ENCODE peak calls at places on chromosomes 1 and 21, in six cellular contexts. G is AG09309; K is K562; A is pancreas; Y is endodermal cell; H is CD8-positive, alpha-beta T cell. O is an unnamed sample.

GRCh38 chr1:36248250-36248894 is 24.1 kb downstream of the THRAP3 start:
- DNase-seq in G (peak), K (peak), A (peak), Y (no peak), H (no peak), O (peak)

GRCh38 chr1:197859024-197859423 is 43.4 kb upstream of the C1orf53 start:
- DNase-seq in G (no peak), K (no peak), A (no peak), Y (no peak), H (no peak), O (no peak)

GRCh38 chr1:46790702-46791101 is 8.1 kb upstream of the CYP4B1 start:
- DNase-seq in G (no peak), K (peak), A (no peak), Y (no peak), H (no peak), O (no peak)

GRCh38 chr1:228261706-228262105 is 53.9 kb downstream of the OBSCN start:
- DNase-seq in G (no peak), K (no peak), A (no peak), Y (no peak), H (no peak), O (no peak)

GRCh38 chr1:214187152-214187900 is 93.6 kb upstream of the SMYD2 start:
- DNase-seq in G (no peak), K (no peak), A (no peak), Y (peak), H (no peak), O (no peak)

GRCh38 chr1:40986929-40987328 is 7.4 kb downstream of the CTPS1 start:
- DNase-seq in G (no peak), K (no peak), A (no peak), Y (no peak), H (no peak), O (no peak)

GRCh38 chr1:3679098-3679555 is 26.8 kb downstream of the TP73 start:
- DNase-seq in G (no peak), K (no peak), A (no peak), Y (no peak), H (no peak), O (no peak)

GRCh38 chr1:3590951-3591865 is 20.1 kb downstream of the MEGF6 start:
- DNase-seq in G (no peak), K (no peak), A (no peak), Y (peak), H (no peak), O (no peak)

GRCh38 chr1:59666106-59666505 is 148.6 kb upstream of the HOOK1 start:
- DNase-seq in G (no peak), K (no peak), A (no peak), Y (no peak), H (no peak), O (no peak)

GRCh38 chr1:29392036-29392435 is 155.7 kb downstream of the PTPRU start:
- DNase-seq in G (no peak), K (no peak), A (no peak), Y (no peak), H (no peak), O (no peak)

GRCh38 chr1:220680085-220680687 is 10.0 kb upstream of the C1orf115 start:
- DNase-seq in G (no peak), K (peak), A (no peak), Y (peak), H (no peak), O (peak)

GRCh38 chr1:19926296-19927129 is 3.1 kb upstream of the PLA2G2E start:
- DNase-seq in G (no peak), K (no peak), A (no peak), Y (no peak), H (no peak), O (no peak)

GRCh38 chr1:18480315-18481189 is at the start of gene KLHDC7A:
- DNase-seq in G (no peak), K (no peak), A (peak), Y (peak), H (no peak), O (no peak)

GRCh38 chr1:118143828-118144227 is 41.2 kb downstream of the SPAG17 start:
- DNase-seq in G (no peak), K (no peak), A (no peak), Y (no peak), H (no peak), O (no peak)

GRCh38 chr21:24093032-24093431 is 1514.2 kb downstream of the MRPL39 start:
- DNase-seq in G (no peak), K (no peak), A (no peak), Y (no peak), H (no peak), O (no peak)

GRCh38 chr1:47886141-47886540 is 111.0 kb downstream of the TRABD2B start:
- DNase-seq in G (no peak), K (no peak), A (no peak), Y (no peak), H (no peak), O (no peak)

GRCh38 chr1:229030642-229031390 is 240.1 kb upstream of the RAB4A start:
- DNase-seq in G (no peak), K (no peak), A (peak), Y (peak), H (no peak), O (no peak)

GRCh38 chr1:97577613-97578012 is 343.2 kb downstream of the DPYD start:
- DNase-seq in G (no peak), K (no peak), A (no peak), Y (no peak), H (no peak), O (no peak)

GRCh38 chr1:38487398-38487797 is 372.2 kb downstream of the RRAGC start:
- DNase-seq in G (no peak), K (no peak), A (no peak), Y (no peak), H (no peak), O (no peak)

GRCh38 chr1:38488162-38488898 is 371.2 kb downstream of the RRAGC start:
- DNase-seq in G (no peak), K (no peak), A (no peak), Y (peak), H (no peak), O (no peak)

GRCh38 chr1:38486115-38486514 is 373.5 kb downstream of the RRAGC start:
- DNase-seq in G (no peak), K (no peak), A (no peak), Y (peak), H (no peak), O (no peak)

DNA sequence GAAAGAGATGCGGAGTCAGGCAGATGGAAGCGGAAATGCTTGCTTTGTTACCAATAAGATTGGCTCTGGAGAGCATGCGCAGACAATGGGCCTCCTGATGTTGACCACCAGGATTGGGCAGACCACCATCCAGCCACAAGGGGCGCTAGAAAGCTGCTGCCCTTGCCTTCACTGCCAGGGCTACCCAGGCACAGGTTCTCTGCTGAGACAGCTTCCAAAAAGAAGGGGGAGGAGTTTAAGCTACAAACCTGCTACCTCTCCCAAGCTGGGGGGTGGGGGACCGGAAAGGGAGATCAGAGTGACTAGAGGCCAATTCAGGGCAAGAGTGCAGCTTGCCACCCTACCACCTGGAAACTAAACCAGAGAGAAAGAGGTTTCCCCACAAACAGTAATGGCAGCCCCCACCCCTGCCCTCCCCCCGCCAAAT is 369.7 kb downstream of the RRAGC start:
- DNase-seq in G (no peak), K (peak), A (no peak), Y (peak), H (peak), O (no peak)
- TF ChIP-seq CTCF in G (peak), K (peak), A (peak), Y (peak), H (peak), O (peak)

GRCh38 chr1:54836594-54836993 is 35.5 kb upstream of the TTC22 start:
- DNase-seq in G (no peak), K (no peak), A (no peak), Y (peak), H (no peak), O (no peak)
- TF ChIP-seq CTCF in G (no peak), K (no peak), A (no peak), Y (no peak), H (no peak), O (no peak)

GRCh38 chr1:94532077-94532476 is 9.5 kb downstream of the F3 start:
- DNase-seq in G (no peak), K (no peak), A (no peak), Y (no peak), H (no peak), O (no peak)
- TF ChIP-seq CTCF in G (no peak), K (no peak), A (no peak), Y (peak), H (no peak), O (no peak)

DNA sequence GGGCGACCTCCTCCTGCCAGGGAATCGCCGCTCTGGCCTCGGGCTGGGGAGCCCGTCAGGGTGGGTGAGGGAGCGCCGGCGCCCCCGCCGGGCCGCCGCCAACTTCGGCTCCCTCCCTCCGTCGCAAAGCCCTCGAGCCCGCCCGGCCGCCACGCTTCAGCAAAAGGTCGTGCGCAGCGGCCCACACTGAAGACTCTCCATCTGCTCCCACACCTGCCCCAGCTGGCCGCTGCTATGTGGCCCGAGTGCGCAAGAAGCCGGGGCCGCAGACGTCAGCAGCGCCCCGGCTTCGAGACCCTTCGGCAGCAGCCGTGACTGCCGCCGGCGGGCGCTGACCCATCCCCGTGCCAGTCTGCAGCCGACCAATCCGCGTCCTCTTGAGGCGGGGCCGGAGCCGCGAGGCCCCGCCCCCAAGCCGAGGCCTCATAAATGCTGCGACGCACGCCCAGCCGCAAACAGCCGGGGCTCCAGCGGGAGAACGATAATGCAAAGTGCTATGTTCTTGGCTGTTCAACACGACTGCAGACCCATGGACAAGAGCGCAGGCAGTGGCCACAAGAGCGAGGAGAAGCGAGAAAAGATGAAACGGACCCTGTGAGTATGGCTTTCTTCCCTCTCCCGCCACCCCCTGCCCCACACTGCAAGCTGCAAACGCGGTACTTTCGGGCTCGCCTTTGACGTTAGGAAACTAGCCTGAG is at the start of gene RGS2:
- DNase-seq in G (peak), K (peak), A (peak), Y (peak), H (peak), O (peak)
- TF ChIP-seq CTCF in G (no peak), K (peak), A (no peak), Y (peak), H (no peak), O (no peak)

GRCh38 chr1:186987769-186988168 is 159.0 kb downstream of the PLA2G4A start:
- DNase-seq in G (no peak), K (no peak), A (no peak), Y (no peak), H (no peak), O (no peak)
- TF ChIP-seq CTCF in G (peak), K (no peak), A (no peak), Y (peak), H (no peak), O (no peak)

GRCh38 chr1:37513795-37514349 is 694 bp downstream of the MEAF6 start:
- DNase-seq in G (no peak), K (peak), A (peak), Y (peak), H (peak), O (no peak)

GRCh38 chr1:37519613-37520012 is 5.0 kb upstream of the MEAF6 start:
- DNase-seq in G (no peak), K (no peak), A (no peak), Y (no peak), H (no peak), O (no peak)

GRCh38 chr1:37517569-37517968 is 3.0 kb upstream of the MEAF6 start:
- DNase-seq in G (no peak), K (no peak), A (no peak), Y (no peak), H (no peak), O (no peak)

GRCh38 chr1:37515185-37516034 is 844 bp upstream of the MEAF6 start:
- DNase-seq in G (no peak), K (peak), A (no peak), Y (no peak), H (no peak), O (no peak)

DNA sequence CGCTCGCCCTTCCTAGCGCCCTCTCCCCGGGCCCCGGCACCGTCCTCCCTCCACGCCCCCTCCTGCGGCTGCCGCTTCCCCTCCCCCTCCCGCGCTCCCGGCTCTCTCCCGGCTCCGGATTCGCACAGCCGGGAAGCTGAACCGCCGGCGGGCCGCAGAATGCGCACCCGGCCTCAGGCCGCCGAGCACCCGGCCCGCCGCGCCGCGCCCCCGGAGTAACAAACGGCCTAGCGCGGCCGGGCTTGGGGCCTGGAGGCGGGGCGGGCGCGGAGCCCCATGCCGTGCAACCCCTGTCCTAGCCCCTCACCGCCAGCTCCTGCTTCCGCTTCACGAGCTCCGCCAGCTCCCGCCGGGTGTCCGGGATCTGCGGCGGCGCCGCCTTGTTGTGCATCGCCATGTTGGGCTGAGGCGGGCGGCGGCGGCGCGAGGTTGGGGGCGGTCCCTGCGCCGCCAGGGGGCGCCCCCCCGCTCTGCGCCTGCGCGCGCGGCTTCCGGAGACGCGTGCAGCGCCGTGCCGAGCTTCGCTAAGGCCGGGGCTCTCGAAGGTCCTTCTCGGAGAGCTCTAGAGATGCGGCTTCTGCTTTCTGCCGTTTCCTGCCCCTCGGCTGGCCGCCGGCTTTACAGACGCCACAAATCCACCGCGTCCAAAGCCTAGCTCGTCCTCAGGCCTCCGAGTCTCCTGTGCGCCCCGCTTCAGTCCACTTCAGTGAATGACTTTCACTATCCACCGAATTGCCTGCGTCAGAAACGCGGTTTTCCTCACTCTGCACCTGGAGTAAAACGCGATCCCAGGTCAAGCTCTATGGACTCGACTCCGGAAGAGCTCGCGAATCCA is at the start of gene MEAF6:
- DNase-seq in G (no peak), K (peak), A (peak), Y (peak), H (peak), O (peak)
- TF ChIP-seq CTCF in G (peak), K (peak), A (peak), Y (peak), H (peak), O (peak)